ENCODE peak calls at places on chromosomes 12 and 14, in six cellular contexts. L is lower lobe of right lung, F is tibial artery, Y is prostate gland, X is breast epithelium, U is lung. H is an unnamed sample.

GRCh38 chr12:13000935-13001724 is 1.1 kb upstream of the HEBP1 start:
- DNase-seq in Y (peak), X (no peak), F (peak), U (peak), L (peak), H (peak)

GRCh38 chr14:87955501-87955900 is 37.5 kb downstream of the GALC start:
- DNase-seq in Y (no peak), L (no peak), U (no peak), F (no peak), X (no peak), H (no peak)

GRCh38 chr12:83823386-83824045 is 1089.1 kb downstream of the SLC6A15 start:
- DNase-seq in Y (no peak), F (no peak), U (no peak), L (no peak), X (no peak), H (peak)

GRCh38 chr12:120229071-120229582 is 28.2 kb upstream of the RPLP0 start:
- DNase-seq in L (no peak), U (no peak), X (no peak), F (no peak), Y (no peak), H (peak)

GRCh38 chr12:218728-219590 is 5.0 kb upstream of the SLC6A12 start:
- DNase-seq in U (no peak), F (no peak), Y (no peak), L (no peak), X (no peak), H (no peak)

GRCh38 chr14:52950410-52950897 is 396 bp downstream of the FERMT2 start:
- DNase-seq in X (peak), F (peak), U (peak), Y (peak), L (peak), H (peak)

GRCh38 chr12:109767991-109768900 is 54.6 kb downstream of the FAM222A start:
- DNase-seq in U (no peak), L (peak), F (peak), Y (no peak), X (no peak), H (no peak)

GRCh38 chr12:56839489-56840442 is 76.6 kb downstream of the HSD17B6 start:
- DNase-seq in Y (peak), F (peak), X (no peak), L (peak), U (peak), H (peak)

GRCh38 chr14:37625597-37626595 is 30.5 kb downstream of the TTC6 start:
- DNase-seq in L (no peak), F (no peak), Y (no peak), U (no peak), X (no peak), H (no peak)

DNA sequence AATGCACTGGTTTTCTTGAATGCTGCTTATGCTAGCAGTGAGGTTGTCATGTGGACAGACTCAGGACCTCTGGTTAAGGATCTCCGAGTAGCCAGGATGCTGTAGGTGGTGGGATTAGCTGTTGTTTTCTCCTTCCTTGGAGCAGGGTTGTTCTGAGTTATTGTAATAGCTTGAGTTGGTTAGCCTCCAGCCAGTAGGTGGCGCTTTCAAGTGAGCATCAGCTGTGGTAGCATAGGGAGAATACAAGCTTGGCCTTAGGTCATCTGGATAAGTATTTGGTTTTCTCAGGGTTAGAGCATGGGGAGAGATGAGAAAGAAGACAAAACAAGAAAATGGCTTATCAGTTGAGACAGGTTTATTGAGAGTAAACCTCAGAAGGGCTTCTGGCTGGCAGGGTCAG is 299.7 kb upstream of the FBXO33 start:
- DNase-seq in U (no peak), F (no peak), Y (no peak), L (no peak), X (no peak), H (peak)
- TF ChIP-seq CTCF in U (no peak), F (no peak), Y (no peak), L (no peak), X (no peak), H (peak)

GRCh38 chr12:77372026-77372425 is 306.7 kb upstream of the E2F7 start:
- DNase-seq in L (no peak), U (no peak), Y (no peak), F (no peak), X (no peak), H (no peak)
- H3K27ac ChIP-seq in L (no peak), U (no peak), Y (no peak), F (no peak), X (no peak), H (no peak)

GRCh38 chr14:24399981-24400718 is 1.3 kb downstream of the NYNRIN start:
- DNase-seq in U (no peak), L (no peak), Y (no peak), F (peak), X (no peak), H (no peak)

GRCh38 chr14:24395609-24396580 is 2.9 kb upstream of the NYNRIN start:
- DNase-seq in Y (peak), L (no peak), U (no peak), X (no peak), F (no peak), H (no peak)

GRCh38 chr14:24398943-24399801 is at the start of gene NYNRIN:
- DNase-seq in F (peak), L (peak), U (no peak), X (no peak), Y (no peak), H (peak)

GRCh38 chr14:24398298-24398942 is 383 bp upstream of the NYNRIN start:
- DNase-seq in Y (no peak), U (no peak), L (no peak), X (no peak), F (no peak), H (peak)

DNA sequence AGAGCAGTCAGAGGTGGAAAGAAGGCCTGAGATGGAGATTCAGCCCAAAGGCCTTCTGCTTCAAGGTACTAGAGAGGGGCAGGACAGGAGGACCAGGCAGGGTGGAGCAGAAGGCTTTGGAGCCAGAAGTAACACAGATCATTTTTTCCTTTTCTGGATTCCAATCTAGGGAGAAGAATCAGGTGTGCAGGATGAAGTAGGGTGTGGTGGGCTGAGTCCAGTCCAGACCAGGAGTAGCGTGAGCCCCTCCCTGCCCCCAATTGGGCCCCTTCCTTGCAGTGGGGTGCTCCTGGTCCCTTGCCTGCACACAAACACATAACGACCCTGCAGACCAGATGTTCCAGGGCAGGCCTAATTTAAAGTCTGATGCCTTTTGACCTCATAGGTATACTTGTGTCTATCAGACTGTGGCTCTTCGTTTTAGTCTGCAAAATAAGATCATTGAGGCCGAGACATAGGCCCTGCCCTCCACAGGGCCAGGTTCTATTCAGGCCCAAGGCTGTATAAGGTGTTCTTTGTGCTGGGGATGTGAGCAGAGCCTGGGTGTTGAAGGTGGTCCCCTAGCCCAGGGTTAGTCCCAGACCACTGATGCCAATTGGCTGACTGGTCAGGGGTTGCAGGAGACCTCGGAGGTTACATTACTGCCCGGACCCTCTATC is 1.0 kb upstream of the NYNRIN start:
- DNase-seq in F (no peak), Y (no peak), L (no peak), X (no peak), U (no peak), H (no peak)
- H3K4me3 ChIP-seq in F (no peak), Y (no peak), L (no peak), X (no peak), U (no peak), H (peak)

DNA sequence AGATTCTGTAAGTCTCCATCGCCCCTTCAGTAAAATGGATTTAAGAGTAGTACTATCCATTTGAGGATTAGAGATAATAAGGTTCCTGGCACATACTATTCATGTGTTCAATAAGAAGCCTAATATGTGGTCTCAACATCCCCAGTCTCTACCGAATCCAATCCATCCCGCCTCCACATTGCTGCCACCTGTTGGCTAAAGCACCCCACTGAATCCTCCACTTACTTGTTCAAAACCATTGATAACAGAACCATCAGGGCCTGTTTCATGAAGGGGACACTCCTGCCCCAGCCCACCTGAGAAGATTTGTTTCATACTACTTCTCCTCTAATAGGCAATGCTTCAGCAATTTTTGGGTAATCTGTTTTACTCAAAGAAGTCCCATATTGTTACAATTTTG is 147.5 kb downstream of the SLC2A13 start:
- DNase-seq in F (no peak), L (no peak), X (no peak), Y (no peak), U (no peak), H (peak)
- TF ChIP-seq CTCF in F (no peak), L (peak), X (no peak), Y (no peak), U (no peak), H (peak)

DNA sequence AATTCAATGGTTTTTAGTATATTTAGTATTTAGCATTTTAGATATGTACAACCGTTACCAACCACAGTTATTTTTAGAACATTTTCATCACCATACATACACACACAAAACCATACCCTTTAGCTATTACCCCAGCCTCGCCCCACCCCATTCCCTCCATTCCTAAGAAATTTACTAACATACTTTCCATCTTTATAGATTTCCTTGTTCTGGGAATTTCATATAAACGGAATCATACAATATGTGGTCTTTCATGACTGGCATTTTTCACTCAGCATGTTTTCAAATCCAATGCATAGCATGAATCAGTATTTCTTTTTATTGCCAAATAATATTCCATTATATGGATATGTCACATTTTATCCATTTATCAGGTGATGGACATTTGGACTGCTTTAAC is 101.5 kb downstream of the TAOK3 start:
- DNase-seq in Y (no peak), X (no peak), F (no peak), U (no peak), L (no peak), H (no peak)
- H3K27ac ChIP-seq in Y (no peak), X (peak), F (no peak), U (no peak), L (no peak), H (no peak)

GRCh38 chr12:27782481-27782880 is 2.4 kb upstream of the MANSC4 start:
- DNase-seq in X (no peak), Y (no peak), U (no peak), L (no peak), F (no peak), H (no peak)
- H3K4me3 ChIP-seq in X (no peak), Y (no peak), U (no peak), L (no peak), F (peak), H (peak)

DNA sequence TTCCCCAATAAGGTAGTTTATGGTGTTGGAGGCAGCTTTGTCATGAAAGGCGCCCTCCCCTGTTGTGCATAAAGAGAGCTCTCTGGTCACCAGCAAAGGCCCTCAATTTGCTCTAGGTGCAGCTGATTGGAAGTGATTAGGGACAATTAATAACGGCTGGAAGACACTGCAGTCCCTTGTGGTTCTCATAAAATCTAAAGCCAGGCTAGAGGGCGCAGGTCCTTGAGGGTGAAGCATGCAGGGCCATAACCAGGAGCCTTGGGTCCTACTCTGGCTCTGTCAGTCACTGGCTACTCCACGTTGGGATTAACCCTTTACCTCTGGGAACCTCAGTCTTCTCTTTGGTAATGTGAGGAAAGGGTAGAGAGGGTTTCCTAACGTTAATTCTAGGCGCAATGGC is 1.9 kb downstream of the DAAM1 start:
- DNase-seq in L (no peak), U (no peak), Y (no peak), F (no peak), X (no peak), H (peak)
- TF ChIP-seq CTCF in L (no peak), U (no peak), Y (no peak), F (no peak), X (no peak), H (peak)

GRCh38 chr12:2097617-2098016 is 44.8 kb downstream of the CACNA1C start:
- DNase-seq in U (no peak), Y (no peak), L (no peak), X (no peak), F (no peak), H (no peak)

GRCh38 chr12:2094597-2094996 is 41.8 kb downstream of the CACNA1C start:
- DNase-seq in Y (no peak), X (no peak), U (no peak), L (no peak), F (no peak), H (no peak)

GRCh38 chr12:2092354-2092753 is 39.6 kb downstream of the CACNA1C start:
- DNase-seq in Y (no peak), U (no peak), X (no peak), F (no peak), L (no peak), H (no peak)

GRCh38 chr12:2095878-2096277 is 43.1 kb downstream of the CACNA1C start:
- DNase-seq in U (no peak), X (peak), F (no peak), Y (peak), L (no peak), H (no peak)

GRCh38 chr12:2092890-2093289 is 40.1 kb downstream of the CACNA1C start:
- DNase-seq in F (peak), Y (no peak), L (no peak), X (no peak), U (no peak), H (no peak)
- H3K27ac ChIP-seq in F (peak), Y (no peak), L (no peak), X (no peak), U (peak), H (no peak)

GRCh38 chr12:6553051-6553868 is 2.6 kb downstream of the IFFO1 start:
- DNase-seq in U (no peak), Y (no peak), X (no peak), F (peak), L (no peak), H (no peak)

GRCh38 chr12:6551496-6552139 is 4.2 kb downstream of the IFFO1 start:
- DNase-seq in F (no peak), Y (no peak), X (no peak), L (no peak), U (no peak), H (no peak)

GRCh38 chr12:6551063-6551461 is 4.8 kb downstream of the IFFO1 start:
- DNase-seq in Y (peak), F (peak), L (no peak), X (no peak), U (no peak), H (no peak)

GRCh38 chr12:6550294-6551062 is 5.4 kb downstream of the IFFO1 start:
- DNase-seq in X (no peak), U (no peak), L (peak), Y (no peak), F (no peak), H (no peak)

DNA sequence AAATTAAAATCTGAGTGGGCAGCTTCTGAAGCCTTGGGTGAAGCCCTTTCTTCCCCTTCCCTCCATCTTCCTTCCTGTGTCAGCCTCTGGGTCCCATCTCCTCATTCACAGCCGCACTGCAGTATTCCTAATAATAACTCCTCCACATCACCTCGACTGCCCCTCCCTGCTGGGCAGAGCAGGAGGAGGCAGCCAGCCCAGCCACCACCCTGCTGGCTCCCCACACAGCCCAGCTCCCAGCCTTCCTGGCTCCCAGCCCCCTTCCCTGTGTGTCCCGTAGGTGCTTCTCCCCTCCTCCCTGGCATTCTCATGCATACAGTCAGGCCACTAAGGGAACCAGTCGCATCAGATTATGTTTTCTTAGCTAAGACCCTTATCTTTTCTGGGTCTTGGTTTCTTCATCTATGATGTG is 3.7 kb downstream of the IFFO1 start:
- DNase-seq in U (no peak), X (no peak), F (peak), L (no peak), Y (no peak), H (no peak)
- H3K4me3 ChIP-seq in U (no peak), X (no peak), F (peak), L (no peak), Y (no peak), H (no peak)

H was measured in GM23338.